ENCODE peak calls at places on chromosomes 11 and 22, in five cellular contexts. E is left lung, Z is lower lobe of right lung, T is aorta, B is GM23338. N is an unnamed sample.

GRCh38 chr11:93842461-93842860 is 8.0 kb downstream of the VSTM5 start:
- ATAC-seq in E (peak), B (no peak), Z (no peak), T (no peak), N (no peak)

GRCh38 chr11:92671081-92671480 is 298.4 kb upstream of the MTNR1B start:
- ATAC-seq in T (no peak), Z (no peak), E (no peak), B (no peak), N (no peak)

GRCh38 chr11:73852049-73852448 is 24.6 kb downstream of the COA4 start:
- ATAC-seq in T (no peak), E (no peak), Z (no peak), B (no peak), N (no peak)

GRCh38 chr11:17366491-17366890 is 14.9 kb downstream of the NCR3LG1 start:
- ATAC-seq in E (no peak), B (no peak), Z (no peak), T (no peak), N (no peak)

GRCh38 chr22:42773161-42773560 is 52.5 kb upstream of the A4GALT start:
- ATAC-seq in B (peak), Z (no peak), T (no peak), E (no peak), N (no peak)

GRCh38 chr22:45770506-45770905 is 98.9 kb downstream of the ATXN10 start:
- ATAC-seq in B (no peak), Z (no peak), T (no peak), E (no peak), N (no peak)

GRCh38 chr22:24455751-24456426 is 28.5 kb downstream of the ADORA2A start:
- ATAC-seq in E (peak), Z (peak), T (no peak), B (no peak), N (no peak)

GRCh38 chr11:42085736-42086135 is 626.3 kb upstream of the LRRC4C start:
- ATAC-seq in E (no peak), Z (no peak), T (no peak), B (no peak), N (peak)

GRCh38 chr11:20056109-20057054 is 103.9 kb downstream of the DBX1 start:
- ATAC-seq in T (peak), B (no peak), Z (peak), E (peak), N (peak)

GRCh38 chr11:65562020-65562419 is 3.9 kb upstream of the LTBP3 start:
- ATAC-seq in B (no peak), E (no peak), T (no peak), Z (no peak), N (no peak)

GRCh38 chr11:3854660-3854976 is 846 bp upstream of the STIM1 start:
- ATAC-seq in E (peak), Z (no peak), T (peak), B (peak), N (no peak)

GRCh38 chr22:28116261-28116673 is 197.2 kb upstream of the PITPNB start:
- ATAC-seq in B (no peak), E (peak), T (peak), Z (peak), N (peak)

GRCh38 chr22:47270463-47271135 is 508.1 kb downstream of the TBC1D22A start:
- ATAC-seq in T (no peak), B (no peak), Z (no peak), E (no peak), N (no peak)

GRCh38 chr11:119615003-119615878 is 113.8 kb downstream of the NECTIN1 start:
- ATAC-seq in Z (peak), E (peak), T (peak), B (no peak), N (peak)

GRCh38 chr11:46519351-46519750 is 74.5 kb downstream of the AMBRA1 start:
- ATAC-seq in T (no peak), B (no peak), E (no peak), Z (no peak), N (no peak)

GRCh38 chr11:134041349-134041748 is 27.5 kb upstream of the JAM3 start:
- ATAC-seq in Z (no peak), E (no peak), B (no peak), T (no peak), N (no peak)

GRCh38 chr11:72113170-72113808 is 794 bp upstream of the ANAPC15 start:
- ATAC-seq in T (no peak), Z (no peak), E (no peak), B (no peak), N (no peak)

GRCh38 chr11:62709262-62710000 is 2.0 kb downstream of the GNG3 start:
- ATAC-seq in B (peak), T (peak), Z (peak), E (peak), N (peak)

GRCh38 chr11:29734287-29734686 is 282.5 kb downstream of the KCNA4 start:
- ATAC-seq in Z (no peak), E (no peak), B (no peak), T (no peak), N (no peak)

GRCh38 chr22:28424427-28425080 is 255.1 kb downstream of the TTC28 start:
- ATAC-seq in E (peak), T (no peak), Z (peak), B (no peak), N (no peak)

GRCh38 chr11:13963949-13964770 is 1.6 kb downstream of the SPON1 start:
- ATAC-seq in E (peak), T (peak), B (peak), Z (peak), N (peak)

GRCh38 chr11:787084-787675 is 2.7 kb downstream of the CEND1 start:
- ATAC-seq in E (no peak), T (no peak), B (no peak), Z (no peak), N (no peak)

GRCh38 chr22:49712195-49712791 is 115.4 kb downstream of the BRD1 start:
- ATAC-seq in T (no peak), E (peak), Z (no peak), B (peak), N (no peak)

GRCh38 chr11:86551286-86551685 is 121.1 kb downstream of the ME3 start:
- ATAC-seq in E (peak), Z (peak), T (peak), B (no peak), N (peak)

GRCh38 chr11:16606784-16607674 is 131.4 kb upstream of the C11orf58 start:
- ATAC-seq in T (peak), B (peak), Z (peak), E (peak), N (no peak)

GRCh38 chr11:117092951-117093590 is 5.2 kb downstream of the SIK3 start:
- ATAC-seq in Z (no peak), E (no peak), T (no peak), B (no peak), N (no peak)

GRCh38 chr11:68582416-68583046 is 101.8 kb upstream of the GAL start:
- ATAC-seq in E (peak), B (no peak), T (peak), Z (no peak), N (no peak)

GRCh38 chr22:20117656-20118571 is 888 bp upstream of the TRMT2A start:
- ATAC-seq in B (peak), Z (peak), E (no peak), T (no peak), N (no peak)

GRCh38 chr11:130635937-130636336 is 187.5 kb downstream of the ADAMTS15 start:
- ATAC-seq in Z (peak), T (no peak), E (peak), B (no peak), N (no peak)

GRCh38 chr11:36447947-36448346 is 62.1 kb downstream of the TRAF6 start:
- ATAC-seq in T (no peak), B (no peak), E (no peak), Z (peak), N (no peak)

GRCh38 chr11:133834399-133835257 is 10.7 kb downstream of the SPATA19 start:
- ATAC-seq in B (no peak), Z (no peak), T (no peak), E (no peak), N (no peak)

GRCh38 chr22:31488346-31488883 is 1.2 kb downstream of the EIF4ENIF1 start:
- ATAC-seq in T (no peak), E (no peak), B (no peak), Z (no peak), N (no peak)

GRCh38 chr11:67253872-67254624 is 12.2 kb upstream of the GRK2 start:
- ATAC-seq in T (no peak), E (peak), Z (no peak), B (no peak), N (no peak)

GRCh38 chr11:44066732-44067131 is 662 bp downstream of the ACCS start:
- ATAC-seq in Z (peak), E (peak), B (no peak), T (peak), N (peak)
- H3K4me3 ChIP-seq in Z (peak), E (peak), B (peak), T (peak), N (peak)

DNA sequence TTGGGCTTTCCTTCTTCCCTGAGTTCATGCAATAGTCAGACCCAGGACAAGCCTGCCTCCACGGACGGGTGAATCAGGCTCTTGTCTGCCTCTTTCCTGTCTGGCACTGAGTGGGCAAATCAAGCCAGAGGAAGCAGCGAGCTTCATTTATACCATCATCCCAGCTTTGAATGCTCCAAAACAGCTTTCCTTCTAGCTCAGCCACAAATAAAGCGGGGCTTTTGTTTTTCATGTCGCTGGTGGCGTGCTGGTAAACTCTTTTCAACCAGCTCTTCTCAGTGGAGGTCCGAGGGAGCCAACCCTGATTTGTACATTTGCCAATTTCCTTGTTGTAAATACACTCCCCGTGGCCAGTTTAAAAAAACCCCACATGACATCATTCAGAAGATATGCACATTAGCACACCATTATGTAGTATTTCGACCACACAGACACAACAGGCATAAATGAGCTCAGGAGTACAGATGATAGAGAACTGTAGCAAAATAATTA is 8.6 kb downstream of the C11orf91 start:
- ATAC-seq in Z (peak), B (no peak), E (peak), T (peak), N (peak)
- H3K4me3 ChIP-seq in Z (no peak), B (no peak), E (no peak), T (no peak), N (no peak)

GRCh38 chr11:27409742-27410141 is 46.7 kb upstream of the CCDC34 start:
- ATAC-seq in E (no peak), Z (no peak), T (no peak), B (no peak), N (no peak)

GRCh38 chr11:27412192-27412691 is 49.2 kb upstream of the CCDC34 start:
- ATAC-seq in E (no peak), T (no peak), Z (no peak), B (no peak), N (no peak)

GRCh38 chr11:27410301-27410700 is 47.3 kb upstream of the CCDC34 start:
- ATAC-seq in E (no peak), T (no peak), Z (no peak), B (no peak), N (no peak)

GRCh38 chr11:27413218-27413617 is 50.2 kb upstream of the CCDC34 start:
- ATAC-seq in T (no peak), E (no peak), Z (no peak), B (no peak), N (no peak)

DNA sequence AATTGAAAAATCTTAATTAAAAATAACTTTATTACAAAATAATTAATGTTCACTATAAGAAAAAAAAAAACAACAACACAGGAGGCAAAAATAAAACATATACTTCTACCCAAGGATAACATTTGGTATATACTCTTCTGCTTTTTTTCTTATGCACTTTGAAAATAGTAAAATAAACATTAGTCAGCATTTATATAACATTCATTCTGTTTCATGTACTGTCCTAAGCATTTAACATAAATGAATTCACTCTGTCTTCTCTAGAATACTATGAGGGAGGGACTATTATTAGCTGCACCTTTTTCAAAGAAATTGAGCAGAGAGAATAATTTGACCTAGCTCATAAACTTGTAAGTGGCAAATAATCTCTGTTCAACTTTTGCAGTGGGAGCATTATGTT is 48.3 kb upstream of the CCDC34 start:
- ATAC-seq in Z (no peak), E (no peak), T (no peak), B (no peak), N (no peak)
- H3K4me3 ChIP-seq in Z (no peak), E (no peak), T (no peak), B (no peak), N (no peak)

GRCh38 chr11:15198284-15198683 is 83.6 kb downstream of the INSC start:
- ATAC-seq in B (no peak), T (no peak), Z (no peak), E (no peak), N (no peak)
- H3K4me3 ChIP-seq in B (no peak), T (no peak), Z (no peak), E (no peak), N (no peak)

GRCh38 chr11:10808553-10809372 is at the start of gene EIF4G2:
- ATAC-seq in B (peak), T (peak), Z (peak), E (peak), N (peak)

GRCh38 chr11:10806206-10806605 is 2.5 kb downstream of the EIF4G2 start:
- ATAC-seq in Z (no peak), T (no peak), E (no peak), B (no peak), N (no peak)

GRCh38 chr11:10803676-10804075 is 5.0 kb downstream of the EIF4G2 start:
- ATAC-seq in Z (no peak), T (no peak), E (no peak), B (no peak), N (no peak)

GRCh38 chr11:10807629-10808552 is 835 bp downstream of the EIF4G2 start:
- ATAC-seq in T (peak), E (peak), B (peak), Z (peak), N (peak)

DNA sequence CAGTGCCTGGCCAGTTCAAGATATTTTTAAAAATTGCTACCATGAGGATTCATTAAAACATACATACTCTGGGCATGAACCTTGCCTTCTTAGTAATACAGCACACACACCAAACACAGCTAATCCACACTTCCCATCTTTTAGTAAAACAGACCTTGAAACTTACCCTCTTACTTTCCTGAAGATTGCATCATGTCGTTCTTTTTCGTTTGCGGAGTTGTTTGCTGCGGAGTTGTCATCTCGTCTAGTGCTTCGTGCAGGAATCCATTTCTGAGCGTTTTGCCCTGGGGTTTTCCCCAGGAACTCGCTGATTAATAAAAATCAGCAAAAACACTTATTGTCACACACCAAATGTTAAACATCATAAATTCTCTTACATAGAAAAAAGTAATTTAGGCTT is 3.0 kb downstream of the EIF4G2 start:
- ATAC-seq in Z (no peak), E (no peak), B (no peak), T (no peak), N (no peak)
- H3K4me3 ChIP-seq in Z (peak), E (peak), B (peak), T (no peak), N (no peak)

DNA sequence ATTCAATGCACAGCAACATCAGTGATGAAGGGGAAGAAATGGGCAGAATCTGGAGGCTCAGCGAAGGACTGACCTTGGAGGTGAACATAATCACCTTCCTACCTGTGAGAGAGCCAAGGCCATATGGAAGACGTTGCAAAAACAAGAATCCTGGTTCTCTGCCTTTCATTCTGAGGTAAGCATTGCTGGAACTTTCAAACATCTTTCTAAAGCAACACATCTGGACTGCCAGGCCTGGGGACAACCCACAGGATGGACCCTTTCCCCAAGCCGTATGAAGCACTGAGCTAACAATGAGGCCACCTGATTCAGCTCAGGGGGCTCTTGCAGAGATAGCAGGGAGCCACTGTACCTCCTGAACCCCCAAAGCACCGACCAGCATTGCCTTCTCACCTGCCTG is 70.5 kb downstream of the ETS1 start:
- ATAC-seq in E (no peak), Z (no peak), B (no peak), T (no peak), N (no peak)
- H3K4me3 ChIP-seq in E (peak), Z (peak), B (no peak), T (no peak), N (no peak)

GRCh38 chr11:58880625-58881024 is 36.1 kb upstream of the GLYATL2 start:
- ATAC-seq in E (no peak), T (no peak), Z (no peak), B (no peak), N (no peak)

DNA sequence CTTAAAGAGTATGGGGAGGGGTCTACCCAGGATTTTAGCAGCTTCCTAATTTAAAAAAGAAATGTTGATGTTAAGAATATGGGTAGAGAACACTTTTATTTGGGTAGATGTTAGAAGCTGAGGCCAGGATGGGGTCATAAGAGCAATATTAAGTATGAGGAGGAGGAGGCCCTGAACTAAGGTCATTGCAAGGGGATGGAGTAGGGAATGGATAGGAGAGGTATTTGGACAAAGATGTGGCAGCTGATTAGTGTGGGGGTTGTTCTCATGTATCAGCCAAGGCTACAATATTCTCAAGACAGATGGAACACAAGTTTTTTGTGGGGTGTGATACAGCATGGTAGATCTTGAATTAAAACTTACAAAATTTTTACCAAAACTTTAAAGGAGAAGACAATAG is 35.7 kb upstream of the GLYATL2 start:
- ATAC-seq in T (no peak), B (no peak), E (no peak), Z (no peak), N (no peak)
- H3K4me3 ChIP-seq in T (no peak), B (no peak), E (no peak), Z (no peak), N (no peak)

DNA sequence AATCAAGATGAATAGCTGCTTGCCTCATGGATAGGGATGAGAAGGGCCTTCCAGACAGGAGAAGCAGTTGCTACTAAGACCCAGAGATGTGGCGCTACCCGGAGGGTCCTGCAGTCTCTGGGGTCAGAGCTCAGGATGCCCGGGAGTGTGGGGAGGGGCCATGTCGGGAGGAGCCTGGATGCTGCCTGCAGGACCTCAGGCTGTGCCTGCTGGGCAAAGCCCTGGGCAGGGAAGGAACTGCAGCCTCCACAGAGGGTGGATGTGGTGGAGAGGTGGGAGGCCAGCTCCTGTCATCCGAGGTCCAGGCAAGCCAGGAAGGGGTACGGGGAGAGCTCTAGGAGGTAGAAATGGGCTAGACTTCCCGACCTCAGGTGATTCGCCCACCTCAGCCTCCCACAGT is 11.0 kb downstream of the PRR5 start:
- ATAC-seq in E (no peak), Z (no peak), T (no peak), B (no peak), N (no peak)
- H3K4me3 ChIP-seq in E (no peak), Z (no peak), T (no peak), B (no peak), N (no peak)

GRCh38 chr11:12838463-12839120 is 164.4 kb downstream of the TEAD1 start:
- ATAC-seq in E (no peak), Z (no peak), T (peak), B (no peak), N (peak)
- H3K4me3 ChIP-seq in E (no peak), Z (no peak), T (no peak), B (no peak), N (no peak)

DNA sequence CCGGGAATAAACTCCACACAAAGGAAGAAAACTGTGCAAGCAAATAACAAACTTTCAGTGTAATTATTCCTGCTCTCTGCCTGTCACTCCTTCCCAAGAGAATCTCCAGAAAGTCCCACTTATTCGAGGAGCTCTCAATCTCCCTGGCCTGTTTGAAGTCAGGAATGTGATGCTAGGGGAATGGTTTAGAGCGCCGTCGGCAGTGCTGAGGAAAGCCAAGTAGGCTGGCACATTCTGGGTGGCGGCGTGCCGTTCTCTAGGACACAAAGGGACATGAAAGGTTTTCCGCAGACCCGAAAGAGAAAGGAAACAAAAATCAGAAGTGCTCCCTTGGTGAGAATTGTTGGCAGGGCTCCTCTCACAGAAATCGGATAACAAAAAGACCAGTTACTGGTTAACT is 81.9 kb downstream of the RCN1 start:
- ATAC-seq in E (peak), Z (peak), T (peak), B (peak), N (no peak)
- H3K4me3 ChIP-seq in E (no peak), Z (peak), T (peak), B (no peak), N (no peak)

N was measured in gastroesophageal sphincter.